ENCODE peak calls at places on chromosomes 13 and 19, in eight cellular contexts. J, A, L, X, O, M, P and K are unnamed samples.

GRCh38 chr13:108226184-108226583 is 8.0 kb downstream of the ABHD13 start:
- DNase-seq in J (no peak), A (no peak), L (no peak), X (no peak), O (no peak), M (no peak), P (no peak), K (no peak)

GRCh38 chr19:46254776-46255175 is 25.2 kb downstream of the IGFL1 start:
- DNase-seq in J (no peak), A (no peak), L (no peak), X (no peak), O (no peak), M (no peak), P (no peak), K (no peak)

GRCh38 chr13:114018461-114019055 is 44.7 kb upstream of the C13orf46 start:
- DNase-seq in J (no peak), A (no peak), L (no peak), X (no peak), O (no peak), M (no peak), P (no peak), K (no peak)

GRCh38 chr19:49430678-49431329 is 5.6 kb downstream of the GFY start:
- DNase-seq in J (no peak), A (no peak), L (no peak), X (no peak), O (no peak), M (no peak), P (no peak), K (no peak)

GRCh38 chr19:33702606-33703437 is 81.1 kb downstream of the CHST8 start:
- DNase-seq in J (no peak), A (no peak), L (no peak), X (no peak), O (no peak), M (no peak), P (no peak), K (no peak)

GRCh38 chr13:20414475-20415287 is 111.0 kb downstream of the CRYL1 start:
- DNase-seq in J (peak), A (peak), L (no peak), X (no peak), O (no peak), M (no peak), P (no peak), K (no peak)

GRCh38 chr19:47228937-47229673 is 1.9 kb downstream of the BBC3 start:
- DNase-seq in J (no peak), A (no peak), L (no peak), X (peak), O (no peak), M (peak), P (no peak), K (no peak)

GRCh38 chr13:84455143-84455905 is 573.0 kb upstream of the SLITRK1 start:
- DNase-seq in J (no peak), A (no peak), L (no peak), X (no peak), O (no peak), M (no peak), P (no peak), K (no peak)

GRCh38 chr13:66794340-66795031 is 435.6 kb downstream of the PCDH9 start:
- DNase-seq in J (no peak), A (no peak), L (no peak), X (no peak), O (no peak), M (no peak), P (no peak), K (no peak)

GRCh38 chr13:113160983-113161382 is 2.5 kb downstream of the PROZ start:
- DNase-seq in J (no peak), A (no peak), L (no peak), X (no peak), O (no peak), M (no peak), P (no peak), K (no peak)

GRCh38 chr19:2061936-2062729 is 11.1 kb upstream of the MKNK2 start:
- DNase-seq in J (no peak), A (peak), L (no peak), X (no peak), O (no peak), M (no peak), P (no peak), K (no peak)

GRCh38 chr19:33241530-33242101 is 16.0 kb upstream of the SLC7A10 start:
- DNase-seq in J (peak), A (no peak), L (no peak), X (no peak), O (no peak), M (peak), P (no peak), K (no peak)

GRCh38 chr13:43492281-43492680 is 294.5 kb downstream of the ENOX1 start:
- DNase-seq in J (no peak), A (no peak), L (no peak), X (no peak), O (no peak), M (no peak), P (no peak), K (no peak)

GRCh38 chr13:74325106-74325505 is 190.9 kb upstream of the KLF12 start:
- DNase-seq in J (no peak), A (no peak), L (no peak), X (no peak), O (no peak), M (no peak), P (no peak), K (no peak)

GRCh38 chr13:112762690-112763080 is 72.8 kb downstream of the ATP11A start:
- DNase-seq in J (no peak), A (no peak), L (no peak), X (no peak), O (no peak), M (no peak), P (no peak), K (no peak)

GRCh38 chr19:51621178-51621577 is 9.0 kb downstream of the SIGLEC5 start:
- DNase-seq in J (no peak), A (no peak), L (no peak), X (no peak), O (no peak), M (no peak), P (no peak), K (peak)

GRCh38 chr19:18419699-18420460 is 682 bp downstream of the SSBP4 start:
- DNase-seq in J (peak), A (no peak), L (peak), X (no peak), O (no peak), M (peak), P (no peak), K (no peak)

GRCh38 chr13:70391678-70392077 is 283.4 kb upstream of the KLHL1 start:
- DNase-seq in J (no peak), A (no peak), L (no peak), X (no peak), O (no peak), M (no peak), P (no peak), K (no peak)

GRCh38 chr19:2527171-2527570 is 51.2 kb downstream of the GADD45B start:
- DNase-seq in J (no peak), A (no peak), L (no peak), X (no peak), O (no peak), M (no peak), P (no peak), K (no peak)

GRCh38 chr13:109729031-109729870 is 57.1 kb downstream of the IRS2 start:
- DNase-seq in J (no peak), A (no peak), L (no peak), X (no peak), O (no peak), M (no peak), P (no peak), K (no peak)